ENCODE peak calls at places on chromosome 1, in four cellular contexts. I is GM12878, S is SK-N-SH, U is HepG2. N is an unnamed sample.

GRCh38 chr1:153933420-153933819 is 10.6 kb upstream of the GATAD2B start:
- DNase-seq in S (peak), I (no peak), U (no peak), N (no peak)

GRCh38 chr1:202255343-202255742 is 61.7 kb downstream of the LGR6 start:
- DNase-seq in I (no peak), S (no peak), U (no peak), N (no peak)

GRCh38 chr1:229342902-229343587 is at the start of gene CCSAP:
- DNase-seq in U (peak), S (no peak), I (no peak), N (peak)

GRCh38 chr1:31063636-31064035 is 1.9 kb downstream of the PUM1 start:
- DNase-seq in U (peak), S (no peak), I (no peak), N (no peak)

GRCh38 chr1:181033799-181034391 is at the start of gene MR1:
- DNase-seq in S (peak), U (peak), I (peak), N (peak)

GRCh38 chr1:38046884-38047602 is 450 bp upstream of the POU3F1 start:
- DNase-seq in S (peak), I (no peak), U (peak), N (peak)

GRCh38 chr1:98103617-98104284 is 182.9 kb upstream of the DPYD start:
- DNase-seq in I (no peak), U (no peak), S (no peak), N (no peak)

GRCh38 chr1:9121891-9122409 is 7.0 kb downstream of the GPR157 start:
- DNase-seq in I (peak), U (no peak), S (no peak), N (no peak)

GRCh38 chr1:176949033-176949662 is 215.4 kb downstream of the ASTN1 start:
- DNase-seq in S (peak), I (no peak), U (peak), N (peak)

GRCh38 chr1:176880954-176881595 is 283.4 kb downstream of the ASTN1 start:
- DNase-seq in U (peak), S (peak), I (no peak), N (peak)

GRCh38 chr1:77539510-77540142 is 142.8 kb downstream of the ZZZ3 start:
- DNase-seq in I (no peak), U (no peak), S (peak), N (peak)

GRCh38 chr1:37475380-37476086 is 1.2 kb downstream of the ZC3H12A start:
- DNase-seq in I (no peak), U (no peak), S (no peak), N (no peak)

GRCh38 chr1:153217212-153217611 is at the start of gene PRR9:
- DNase-seq in U (no peak), I (no peak), S (no peak), N (no peak)

GRCh38 chr1:24555591-24556413 is at the start of gene NCMAP:
- DNase-seq in S (no peak), I (no peak), U (peak), N (no peak)

GRCh38 chr1:65717815-65718454 is 74.8 kb upstream of the PDE4B start:
- DNase-seq in I (no peak), S (no peak), U (no peak), N (no peak)

GRCh38 chr1:241778117-241778516 is 69.9 kb upstream of the EXO1 start:
- DNase-seq in S (no peak), U (no peak), I (no peak), N (no peak)

GRCh38 chr1:74689800-74690696 is 16.5 kb upstream of the ERICH3 start:
- DNase-seq in I (no peak), S (peak), U (peak), N (no peak)

GRCh38 chr1:40625076-40625475 is 40.4 kb downstream of the RIMS3 start:
- DNase-seq in U (peak), I (no peak), S (no peak), N (no peak)

GRCh38 chr1:171613282-171613681 is 8.8 kb upstream of the MYOCOS start:
- DNase-seq in S (no peak), I (no peak), U (no peak), N (no peak)

GRCh38 chr1:206460846-206461426 is 9.3 kb upstream of the IKBKE start:
- DNase-seq in S (no peak), U (no peak), I (no peak), N (no peak)

GRCh38 chr1:206459703-206460102 is 10.6 kb upstream of the IKBKE start:
- DNase-seq in U (no peak), S (no peak), I (no peak), N (no peak)

GRCh38 chr1:206463137-206463536 is 7.1 kb upstream of the IKBKE start:
- DNase-seq in U (no peak), S (no peak), I (no peak), N (no peak)

GRCh38 chr1:206463911-206464310 is 6.4 kb upstream of the IKBKE start:
- DNase-seq in U (no peak), I (no peak), S (no peak), N (no peak)

DNA sequence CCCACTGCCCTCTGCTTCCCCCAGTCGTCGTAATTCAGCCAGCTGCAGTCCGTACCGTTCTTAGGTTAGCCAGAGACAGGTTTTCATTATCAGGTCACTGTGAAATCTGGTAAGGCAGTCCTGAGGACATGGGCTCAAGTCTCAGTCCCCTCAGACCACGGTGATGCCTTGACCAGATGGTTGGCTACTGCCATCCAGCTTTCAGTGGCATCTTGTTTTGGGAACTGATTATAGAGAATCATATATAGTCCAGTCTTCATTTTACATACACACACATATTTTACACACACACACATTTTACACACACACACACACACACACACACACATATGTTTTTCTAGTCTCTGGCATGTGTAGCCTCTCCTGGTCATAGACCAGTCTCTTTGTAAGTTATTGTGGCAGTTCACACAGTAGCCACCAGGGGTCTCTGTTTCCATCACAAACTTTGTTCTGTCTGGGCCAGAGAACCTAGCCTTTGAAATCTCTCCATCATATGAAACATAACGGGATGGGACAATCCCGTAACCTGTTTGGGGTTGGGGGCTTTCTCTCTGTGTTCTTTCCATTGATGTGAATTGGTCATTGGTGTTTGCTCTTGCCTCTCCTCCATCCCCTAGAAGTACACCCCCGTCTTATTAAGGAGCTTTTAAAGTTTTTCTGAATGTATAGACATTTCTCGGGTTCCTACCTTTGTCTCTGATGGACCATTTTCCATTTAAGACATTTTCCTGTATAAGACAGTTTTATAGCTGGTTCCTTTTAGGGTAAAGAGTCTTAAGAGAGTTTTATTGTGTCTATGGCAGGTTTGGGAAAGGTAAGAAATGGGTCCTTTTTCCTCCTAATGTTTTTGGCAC is 8.4 kb upstream of the IKBKE start:
- DNase-seq in I (no peak), S (peak), U (peak), N (peak)
- TF ChIP-seq PBX3 in I (no peak), S (no peak), U (no peak), N (no peak)

GRCh38 chr1:19385869-19386591 is 73.9 kb downstream of the SLC66A1 start:
- DNase-seq in I (no peak), U (peak), S (no peak), N (no peak)

GRCh38 chr1:19385236-19385635 is 73.1 kb downstream of the SLC66A1 start:
- DNase-seq in U (no peak), I (no peak), S (no peak), N (no peak)

GRCh38 chr1:19388980-19389379 is 76.9 kb downstream of the SLC66A1 start:
- DNase-seq in S (no peak), I (no peak), U (no peak), N (no peak)

GRCh38 chr1:19384772-19385187 is 72.7 kb downstream of the SLC66A1 start:
- DNase-seq in U (peak), I (no peak), S (no peak), N (no peak)

GRCh38 chr1:19387045-19387467 is 74.9 kb downstream of the SLC66A1 start:
- DNase-seq in U (peak), I (no peak), S (no peak), N (no peak)
- TF ChIP-seq PBX3 in U (no peak), I (no peak), S (no peak), N (no peak)

GRCh38 chr1:42214447-42214871 is 49.9 kb upstream of the GUCA2A start:
- DNase-seq in I (no peak), U (peak), S (no peak), N (peak)

GRCh38 chr1:42206164-42206563 is 41.6 kb upstream of the GUCA2A start:
- DNase-seq in I (no peak), S (no peak), U (no peak), N (no peak)

GRCh38 chr1:42211224-42211623 is 46.7 kb upstream of the GUCA2A start:
- DNase-seq in I (no peak), S (no peak), U (no peak), N (no peak)

GRCh38 chr1:42209516-42210370 is 45.2 kb upstream of the GUCA2A start:
- DNase-seq in I (no peak), S (no peak), U (no peak), N (no peak)

GRCh38 chr1:42210421-42211133 is 46.0 kb upstream of the GUCA2A start:
- DNase-seq in I (no peak), S (no peak), U (no peak), N (no peak)
- TF ChIP-seq PBX3 in I (no peak), S (no peak), U (no peak), N (no peak)

DNA sequence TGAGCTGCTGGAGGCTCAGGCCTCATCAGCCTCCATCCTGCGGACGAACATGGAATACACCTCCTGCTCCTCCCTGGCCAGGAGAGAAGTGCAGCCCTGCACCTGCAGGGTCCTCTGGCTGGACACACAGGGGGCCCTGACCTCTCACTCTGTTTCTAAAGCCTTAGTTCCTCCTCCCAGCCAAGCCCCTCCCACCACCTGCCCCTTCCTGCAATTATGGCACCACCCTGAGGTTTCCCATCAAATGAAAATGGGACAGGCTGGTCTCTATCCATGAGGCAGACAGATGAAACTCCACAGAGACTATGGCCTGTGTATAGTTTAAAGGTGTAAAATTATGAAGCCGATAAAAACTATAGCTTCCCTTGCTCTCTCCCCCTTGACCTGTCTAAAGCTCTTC is 42.6 kb downstream of the CACNA1S start:
- DNase-seq in U (no peak), S (no peak), I (no peak), N (no peak)
- TF ChIP-seq PBX3 in U (no peak), S (no peak), I (no peak), N (no peak)

DNA sequence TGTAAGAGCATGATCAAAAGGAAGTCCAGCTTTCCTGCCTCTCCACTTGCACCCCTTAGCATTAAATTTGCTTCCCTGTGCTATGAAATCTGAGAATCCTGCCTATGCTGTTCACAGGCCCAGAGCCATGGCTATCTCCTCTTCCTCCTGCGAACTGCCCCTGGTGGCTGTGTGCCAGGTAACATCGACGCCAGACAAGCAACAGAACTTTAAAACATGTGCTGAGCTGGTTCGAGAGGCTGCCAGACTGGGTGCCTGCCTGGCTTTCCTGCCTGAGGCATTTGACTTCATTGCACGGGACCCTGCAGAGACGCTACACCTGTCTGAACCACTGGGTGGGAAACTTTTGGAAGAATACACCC is 1.1 kb downstream of the NIT1 start:
- DNase-seq in S (peak), U (no peak), I (no peak), N (no peak)
- TF ChIP-seq PBX3 in S (no peak), U (no peak), I (no peak), N (no peak)

GRCh38 chr1:111441573-111442192 is 7.4 kb downstream of the WDR77 start:
- DNase-seq in I (no peak), S (peak), U (peak), N (no peak)
- TF ChIP-seq PBX3 in I (no peak), S (no peak), U (no peak), N (no peak)

GRCh38 chr1:185917646-185918045 is 183.5 kb downstream of the HMCN1 start:
- DNase-seq in I (no peak), S (no peak), U (no peak), N (peak)
- TF ChIP-seq PBX3 in I (no peak), S (no peak), U (no peak), N (no peak)

GRCh38 chr1:52140633-52141512 is 1.0 kb upstream of the ZFYVE9 start:
- DNase-seq in I (no peak), U (peak), S (peak), N (no peak)
- TF ChIP-seq PBX3 in I (no peak), U (no peak), S (no peak), N (no peak)

DNA sequence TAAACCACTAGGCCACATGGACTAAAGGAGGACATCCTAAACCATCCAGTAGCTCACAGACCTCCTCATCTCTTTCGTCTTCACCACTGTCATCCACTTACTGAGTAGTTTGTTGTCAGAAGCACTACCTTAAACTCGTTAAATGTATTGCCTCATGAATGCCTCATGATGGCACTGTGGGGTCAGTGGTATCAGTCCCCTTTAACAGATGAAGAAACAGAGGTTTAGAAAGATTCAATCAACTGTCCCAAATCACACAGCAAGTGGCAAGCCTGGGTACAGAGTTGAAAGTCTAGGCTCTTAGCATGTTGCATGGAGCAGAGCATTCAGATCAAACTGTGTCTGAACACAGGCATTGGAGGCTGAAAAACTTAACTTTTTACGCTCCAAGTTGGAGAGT is 183.6 kb upstream of the KIAA0040 start:
- DNase-seq in I (no peak), S (peak), U (peak), N (peak)
- TF ChIP-seq PBX3 in I (no peak), S (no peak), U (no peak), N (no peak)

GRCh38 chr1:925532-926421 is 2.1 kb downstream of the SAMD11 start:
- DNase-seq in S (peak), U (no peak), I (no peak), N (peak)
- TF ChIP-seq PBX3 in S (no peak), U (no peak), I (no peak), N (no peak)

N was measured in A549.